ENCODE peak calls at places on chromosomes 11 and 22, in four cellular contexts. A is K562, B is HepG2, C is GM12878. U is an unnamed sample.

GRCh38 chr11:128686745-128687177 is 7.1 kb upstream of the FLI1 start:
- DNase-seq in A (no peak), B (no peak), C (no peak), U (peak; percentile 53)

GRCh38 chr22:48279465-48279765 is 1517.0 kb downstream of the TBC1D22A start:
- DNase-seq in A (no peak), B (no peak), C (no peak), U (no peak)

GRCh38 chr11:3231851-3232744 is at the start of gene MRGPRE:
- DNase-seq in A (peak; percentile 85), B (no peak), C (no peak), U (no peak)

GRCh38 chr11:9943346-9944110 is 279.7 kb downstream of the SWAP70 start:
- DNase-seq in A (no peak), B (peak; percentile 4), C (no peak), U (peak; percentile 54)

GRCh38 chr11:62732830-62733229 is 4.5 kb downstream of the TTC9C start:
- DNase-seq in A (no peak), B (peak; percentile 43), C (no peak), U (peak; percentile 23)

GRCh38 chr11:115711021-115711420 is 206.8 kb upstream of the CADM1 start:
- DNase-seq in A (no peak), B (no peak), C (no peak), U (no peak)

GRCh38 chr11:80379620-80380278 is 938.9 kb upstream of the TENM4 start:
- DNase-seq in A (no peak), B (no peak), C (no peak), U (no peak)

GRCh38 chr11:10550988-10551657 is 10.1 kb upstream of the RNF141 start:
- DNase-seq in A (no peak), B (peak; percentile 10), C (no peak), U (no peak)

GRCh38 chr22:48758021-48758561 is 1069.6 kb downstream of the BRD1 start:
- DNase-seq in A (no peak), B (no peak), C (no peak), U (no peak)

GRCh38 chr11:118633979-118634378 is 26.6 kb downstream of the PHLDB1 start:
- DNase-seq in A (peak; percentile 20), B (no peak), C (no peak), U (no peak)

GRCh38 chr11:78802058-78802633 is 227.5 kb upstream of the NARS2 start:
- DNase-seq in A (no peak), B (no peak), C (no peak), U (no peak)

GRCh38 chr22:27133951-27134664 is 476.7 kb downstream of the MIAT start:
- DNase-seq in A (peak; percentile 35), B (no peak), C (no peak), U (peak; percentile 60)

GRCh38 chr11:71449596-71449995 is 1.4 kb upstream of the DHCR7 start:
- DNase-seq in A (peak; percentile 56), B (no peak), C (no peak), U (no peak)

GRCh38 chr11:34916810-34917780 is 677 bp downstream of the PDHX start:
- DNase-seq in A (peak; percentile 42), B (no peak), C (no peak), U (peak; percentile 28)

GRCh38 chr22:21032037-21032842 is at the start of gene SLC7A4:
- DNase-seq in A (no peak), B (no peak), C (no peak), U (no peak)

GRCh38 chr22:37157516-37158289 is 8.0 kb upstream of the IL2RB start:
- DNase-seq in A (no peak), B (no peak), C (no peak), U (no peak)

GRCh38 chr11:68997995-68998348 is 15.1 kb downstream of the MRGPRF start:
- DNase-seq in A (no peak), B (no peak), C (no peak), U (no peak)

GRCh38 chr11:44456544-44457270 is 108.8 kb upstream of the CD82 start:
- DNase-seq in A (no peak), B (no peak), C (no peak), U (no peak)

GRCh38 chr22:28829358-28830181 is 29.2 kb upstream of the XBP1 start:
- DNase-seq in A (peak; percentile 78), B (peak; percentile 92), C (no peak), U (peak; percentile 72)

GRCh38 chr22:49052023-49052538 is 775.6 kb downstream of the BRD1 start:
- DNase-seq in A (peak; percentile 35), B (no peak), C (no peak), U (no peak)

GRCh38 chr22:38417252-38418060 is 37.5 kb downstream of the KCNJ4 start:
- DNase-seq in A (no peak), B (no peak), C (no peak), U (no peak)
- TF ChIP-seq MYC in A (no peak), B (no peak), C (no peak), U (no peak)

DNA sequence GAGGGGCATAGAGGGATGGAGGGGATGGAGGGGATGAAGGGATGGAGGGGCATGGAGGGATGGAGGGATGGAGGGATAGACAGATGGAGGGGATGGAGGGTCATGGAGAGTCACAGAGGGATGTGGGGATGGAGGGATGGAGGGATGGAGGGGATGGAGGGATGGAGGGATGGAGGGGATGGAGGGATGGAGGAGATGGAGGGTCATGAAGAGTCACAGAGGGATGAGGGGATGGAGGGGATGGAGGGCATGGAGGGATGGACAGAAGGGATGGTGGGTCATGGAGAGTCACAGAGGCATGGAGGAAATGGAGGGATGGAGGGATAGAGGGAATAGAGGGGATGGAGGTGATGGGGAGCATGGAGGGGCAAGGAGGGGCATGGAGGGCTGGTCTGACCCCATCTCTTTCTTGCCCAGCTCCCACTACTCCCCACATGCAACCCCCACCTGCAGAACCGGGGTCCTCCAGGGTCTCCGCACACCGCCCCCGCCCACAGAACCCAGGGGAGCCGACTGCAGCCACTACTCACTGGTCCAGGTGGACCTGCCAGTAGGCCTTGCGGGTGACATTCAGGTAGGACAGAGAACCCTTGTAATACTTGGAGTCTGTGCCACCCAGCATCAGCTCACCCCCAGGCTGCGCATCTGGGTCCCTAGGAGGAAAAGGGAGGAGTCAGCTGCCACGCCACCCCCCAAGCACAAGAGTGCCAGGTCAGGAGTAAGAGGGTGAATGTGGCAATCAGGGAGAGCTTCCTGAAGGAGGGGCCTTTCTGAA is 4.2 kb upstream of the IFITM10 start:
- DNase-seq in A (no peak), B (no peak), C (no peak), U (no peak)
- H3K4me1 ChIP-seq in A (no peaks in the 10 kb centered on the region), B (peaks cover 22% of the 10 kb centered on the region), C (no peaks in the 10 kb centered on the region), U (no peaks in the 10 kb centered on the region)

DNA sequence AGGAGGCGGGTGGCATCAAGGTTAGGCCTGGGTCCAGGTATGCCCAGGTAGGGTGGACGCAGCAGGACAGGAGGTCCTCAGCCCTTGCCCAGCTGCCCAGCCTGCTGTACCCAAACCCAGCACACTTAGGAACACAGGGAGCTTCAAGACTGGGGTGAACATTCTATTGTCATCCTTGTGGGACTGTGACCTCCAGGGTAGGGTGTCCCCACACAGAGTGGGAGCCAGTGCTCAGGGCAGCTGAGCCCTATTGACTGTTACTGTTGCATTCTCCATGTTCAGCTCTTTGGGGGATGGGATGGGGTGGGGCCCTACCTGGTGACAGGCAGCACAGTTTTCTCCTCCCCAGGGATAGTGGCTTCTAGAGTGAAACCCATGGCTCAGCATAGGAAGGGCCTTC is 106.0 kb downstream of the BCR start:
- DNase-seq in A (peak; percentile 27), B (no peak), C (no peak), U (no peak)
- TF ChIP-seq POLR2AphosphoS5 in A (no peak), B (no peak), C (no peak), U (no peak)

DNA sequence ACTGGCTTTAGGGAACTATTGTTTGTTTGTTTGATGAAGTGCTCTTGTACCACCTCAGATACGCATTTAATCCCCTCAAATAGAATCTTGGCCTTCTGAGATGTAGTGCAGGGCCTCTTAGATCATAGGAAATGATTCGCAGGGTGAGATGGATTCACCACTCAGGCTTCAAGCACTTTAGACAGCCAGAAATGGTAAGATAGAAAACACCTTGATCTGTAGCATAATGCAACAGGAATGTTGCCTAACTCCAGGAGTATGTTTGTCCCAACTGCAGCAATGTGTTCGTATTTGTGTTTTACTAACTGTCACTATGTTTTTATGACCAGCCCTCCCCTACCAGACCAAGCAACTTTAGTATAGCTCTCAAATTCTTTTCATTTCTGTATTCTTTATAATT is 761.1 kb downstream of the NELL1 start:
- DNase-seq in A (no peak), B (no peak), C (no peak), U (no peak)
- TF ChIP-seq MYC in A (no peak), B (no peak), C (no peak), U (no peak)

DNA sequence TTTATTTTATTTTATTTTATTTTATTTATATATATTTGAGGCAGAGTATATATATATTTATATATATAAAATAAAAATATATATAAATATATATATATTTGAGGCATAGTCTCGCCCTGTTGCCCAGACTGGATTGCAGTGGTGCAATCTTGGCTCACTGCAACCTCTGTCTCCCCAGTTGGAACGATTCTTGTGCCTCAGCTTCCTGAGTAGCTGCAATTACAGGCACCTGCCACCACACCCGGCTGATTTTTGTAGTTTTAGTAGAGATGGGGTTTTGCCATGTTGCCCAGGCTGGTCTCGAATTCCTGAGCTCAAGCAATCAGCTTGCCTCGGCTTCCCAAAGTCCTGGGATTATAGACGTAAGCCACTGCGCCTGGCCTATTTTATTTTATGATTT is 31.4 kb downstream of the ACO2 start:
- DNase-seq in A (no peak), B (no peak), C (no peak), U (no peak)
- H3K4me1 ChIP-seq in A (no peaks in the 10 kb centered on the region), B (no peaks in the 10 kb centered on the region), C (no peaks in the 10 kb centered on the region), U (no peaks in the 10 kb centered on the region)

GRCh38 chr11:925496-926301 is at the start of gene AP2A2:
- DNase-seq in A (peak; percentile 93), B (peak; percentile 58), C (no peak), U (peak; percentile 87)
- TF ChIP-seq POLR2AphosphoS5 in A (peak; percentile 38), B (peak; percentile 50), C (peak; percentile 35), U (peak; percentile 86)

DNA sequence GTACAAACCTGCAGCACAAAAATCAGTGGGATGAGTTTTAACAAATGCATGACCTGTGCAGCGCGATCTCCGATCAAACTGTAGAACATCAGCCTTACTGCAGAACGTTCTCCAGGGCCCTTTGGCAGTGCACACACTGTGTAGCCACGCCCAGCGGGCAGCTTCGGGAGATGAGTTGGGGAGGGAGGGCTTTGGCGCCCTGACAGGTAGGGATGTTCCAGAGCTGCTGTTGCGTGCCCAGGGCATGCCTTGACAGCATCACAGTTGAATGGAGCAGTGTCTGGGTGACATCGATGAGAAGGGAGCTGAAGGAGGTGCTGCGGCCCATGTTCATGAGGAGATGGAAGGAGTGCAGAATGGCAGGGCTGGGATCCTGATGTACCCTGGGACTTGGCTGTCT is 80.2 kb downstream of the TBC1D22A start:
- DNase-seq in A (no peak), B (no peak), C (no peak), U (no peak)
- TF ChIP-seq MYC in A (no peak), B (no peak), C (no peak), U (no peak)